ENCODE peak calls at places on chromosomes 11 and 22, in five cellular contexts. V is IMR-90, Z is neuronal stem cell, S is mesenchymal stem cell, B is H1. E is an unnamed sample.

GRCh38 chr11:75563978-75564552 is 2.0 kb downstream of the SERPINH1 start:
- DNase-seq in Z (peak), V (peak), S (peak), B (no peak), E (peak)

GRCh38 chr11:47099213-47099917 is 77.3 kb downstream of the ARFGAP2 start:
- DNase-seq in V (peak), Z (no peak), B (no peak), S (no peak), E (no peak)

GRCh38 chr22:28938286-28938833 is 55.0 kb downstream of the ZNRF3 start:
- DNase-seq in B (no peak), Z (no peak), S (no peak), V (no peak), E (no peak)

GRCh38 chr11:23564370-23564769 is 704.1 kb upstream of the CCDC179 start:
- DNase-seq in S (no peak), V (no peak), B (no peak), Z (no peak), E (no peak)

GRCh38 chr11:10866893-10867331 is 9.1 kb upstream of the ZBED5 start:
- DNase-seq in Z (no peak), B (no peak), S (peak), V (peak), E (no peak)

GRCh38 chr11:116774661-116775060 is 1.9 kb upstream of the BUD13 start:
- DNase-seq in S (no peak), B (no peak), V (no peak), Z (no peak), E (no peak)

GRCh38 chr11:112730591-112730990 is 230.6 kb upstream of the NCAM1 start:
- DNase-seq in B (no peak), Z (no peak), S (no peak), V (no peak), E (no peak)

GRCh38 chr11:48047616-48048015 is 67.3 kb downstream of the PTPRJ start:
- DNase-seq in Z (no peak), V (peak), S (peak), B (no peak), E (no peak)

GRCh38 chr11:64032050-64032449 is 3.7 kb upstream of the FLRT1 start:
- DNase-seq in V (peak), S (peak), Z (no peak), B (no peak), E (no peak)

GRCh38 chr11:30697032-30697431 is 110.9 kb upstream of the MPPED2 start:
- DNase-seq in S (no peak), V (no peak), Z (no peak), B (no peak), E (no peak)

GRCh38 chr11:66749091-66749490 is 20.1 kb upstream of the SPTBN2 start:
- DNase-seq in S (no peak), Z (no peak), B (no peak), V (no peak), E (no peak)

GRCh38 chr11:126115820-126116319 is 53.2 kb upstream of the CDON start:
- DNase-seq in Z (no peak), S (peak), V (peak), B (no peak), E (no peak)

GRCh38 chr11:64590763-64591221 is at the start of gene SLC22A12:
- DNase-seq in Z (no peak), S (no peak), B (no peak), V (no peak), E (no peak)

GRCh38 chr22:27551402-27551801 is 250.2 kb downstream of the MN1 start:
- DNase-seq in Z (no peak), S (no peak), B (no peak), V (no peak), E (no peak)

GRCh38 chr22:38176170-38176741 is 5.4 kb downstream of the PLA2G6 start:
- DNase-seq in B (no peak), V (peak), Z (no peak), S (peak), E (no peak)
- H3K4ac ChIP-seq in B (no peak), V (peak), Z (no peak), S (peak), E (no peak)

GRCh38 chr11:9405721-9406120 is 21.3 kb downstream of the IPO7 start:
- DNase-seq in Z (no peak), B (no peak), S (no peak), V (peak), E (no peak)
- H3K27ac ChIP-seq in Z (no peak), B (no peak), S (no peak), V (peak), E (no peak)

GRCh38 chr11:95229199-95230053 is 1.6 kb downstream of the SESN3 start:
- DNase-seq in Z (no peak), V (peak), S (peak), B (no peak), E (no peak)
- H3K4ac ChIP-seq in Z (no peak), V (no peak), S (no peak), B (no peak), E (no peak)

GRCh38 chr11:62926669-62927455 is 5.7 kb upstream of the CHRM1 start:
- DNase-seq in Z (no peak), B (no peak), V (no peak), S (no peak), E (no peak)

GRCh38 chr11:62925745-62926668 is 4.8 kb upstream of the CHRM1 start:
- DNase-seq in Z (no peak), B (no peak), V (no peak), S (peak), E (no peak)

GRCh38 chr11:62925308-62925707 is 4.1 kb upstream of the CHRM1 start:
- DNase-seq in Z (no peak), S (no peak), B (no peak), V (no peak), E (peak)

GRCh38 chr11:62930157-62930556 is 9.0 kb upstream of the CHRM1 start:
- DNase-seq in S (no peak), Z (no peak), V (no peak), B (no peak), E (peak)

DNA sequence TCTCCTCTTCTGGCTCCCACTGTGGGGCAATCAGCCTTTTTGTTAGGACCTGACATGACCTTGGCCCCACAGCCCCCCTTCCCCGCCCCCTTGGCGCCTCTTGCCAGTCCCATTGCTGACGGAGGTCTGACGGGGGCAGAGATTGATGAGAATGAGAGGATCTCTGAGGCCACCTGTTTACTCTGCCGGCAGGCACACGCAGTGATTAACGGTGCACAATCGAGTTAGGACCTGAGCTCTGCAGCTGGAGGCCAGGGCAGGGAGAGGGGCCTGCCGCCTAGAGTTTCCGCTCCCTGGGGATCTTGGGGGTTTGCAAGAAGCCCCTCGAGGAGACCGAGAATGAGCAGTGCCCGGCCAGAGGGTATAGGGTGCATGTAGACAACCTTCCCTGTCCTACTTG is 6.8 kb upstream of the CHRM1 start:
- DNase-seq in Z (no peak), B (no peak), V (no peak), S (no peak), E (peak)
- H3K27ac ChIP-seq in Z (no peak), B (no peak), V (no peak), S (no peak), E (no peak)

GRCh38 chr22:38681784-38682335 is at the start of gene TOMM22:
- DNase-seq in B (peak), V (peak), S (peak), Z (peak), E (peak)
- H3K4ac ChIP-seq in B (peak), V (peak), S (peak), Z (no peak), E (no peak)

DNA sequence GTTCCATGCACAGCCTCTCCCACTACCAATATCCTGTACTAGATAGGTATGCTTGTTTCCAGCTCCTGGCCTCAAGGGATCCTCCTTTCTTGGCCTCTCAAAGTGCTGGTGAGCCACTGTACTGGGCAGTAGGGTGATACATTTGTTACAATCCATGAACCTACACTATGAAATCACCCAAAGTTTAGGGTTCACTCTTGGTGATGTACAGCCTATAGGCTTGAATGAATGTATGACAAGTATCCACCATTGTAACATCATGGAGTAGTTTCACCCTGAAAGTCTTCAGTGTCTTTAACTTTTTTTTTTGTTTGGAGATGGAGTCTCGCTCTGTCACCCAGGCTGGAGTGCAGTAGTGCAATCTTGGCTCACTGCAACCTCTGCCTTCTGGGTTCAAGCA is 31.8 kb downstream of the TRIOBP start:
- DNase-seq in S (no peak), V (no peak), B (no peak), Z (no peak), E (no peak)
- H3K27ac ChIP-seq in S (no peak), V (peak), B (no peak), Z (no peak), E (no peak)

DNA sequence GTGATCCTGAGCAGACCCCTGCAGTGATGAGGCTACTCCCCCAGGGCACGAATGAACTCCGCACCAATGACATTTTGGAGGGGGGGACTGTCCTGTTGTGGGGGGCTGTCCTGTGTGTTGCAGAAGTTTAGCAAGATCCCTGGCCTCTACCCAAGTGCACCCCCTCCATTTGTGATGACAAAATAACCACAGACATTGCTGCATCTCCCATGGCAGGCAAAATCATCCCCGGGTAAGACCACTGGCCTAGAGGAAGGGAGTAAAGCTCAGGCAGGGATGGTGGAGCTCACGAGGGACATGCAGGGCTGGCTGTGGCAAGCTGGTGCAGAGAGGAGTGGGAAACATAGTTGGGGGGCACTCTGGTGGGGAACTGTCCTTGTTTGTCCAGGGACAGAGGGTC is 40.6 kb downstream of the NECTIN1 start:
- DNase-seq in Z (no peak), S (no peak), B (no peak), V (no peak), E (no peak)
- H3K4ac ChIP-seq in Z (no peak), S (no peak), B (no peak), V (no peak), E (no peak)

DNA sequence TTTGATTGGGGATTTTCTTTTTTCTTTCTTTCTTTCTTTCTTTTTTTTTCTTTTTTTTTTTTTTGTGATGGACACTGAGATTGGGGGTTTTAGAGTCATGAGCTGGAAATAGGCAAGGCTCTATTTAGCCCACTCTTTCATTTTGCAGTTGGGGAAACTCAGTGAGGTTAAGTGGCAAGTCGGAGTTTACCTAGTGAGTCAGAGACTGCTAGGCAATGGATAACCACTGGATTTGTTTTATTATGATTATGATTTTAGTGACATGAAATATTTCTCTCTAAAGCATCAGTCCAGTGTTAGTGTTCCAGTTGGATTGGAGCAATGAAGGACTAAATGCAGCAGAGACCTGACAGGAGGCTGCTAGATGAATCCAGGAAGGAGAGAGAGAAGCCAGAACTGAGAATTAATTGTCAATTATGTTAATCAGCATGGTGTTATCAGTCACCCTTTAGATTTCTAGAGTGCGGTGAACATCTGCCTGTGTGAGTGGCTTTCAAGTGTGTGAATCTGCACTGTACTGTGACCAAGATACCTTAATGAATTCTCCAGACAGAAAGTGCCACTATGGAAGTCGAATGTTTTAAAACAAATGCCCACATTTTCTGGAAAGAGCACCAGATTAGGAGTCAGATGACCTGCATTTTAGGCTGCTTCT is 10.9 kb downstream of the BMAL1 start:
- DNase-seq in Z (no peak), B (no peak), S (no peak), V (peak), E (no peak)
- H3K27ac ChIP-seq in Z (no peak), B (no peak), S (no peak), V (no peak), E (no peak)

GRCh38 chr11:35944503-35945136 is 758 bp downstream of the LDLRAD3 start:
- DNase-seq in V (no peak), Z (no peak), B (no peak), S (no peak), E (no peak)
- H3K4ac ChIP-seq in V (peak), Z (no peak), B (peak), S (no peak), E (no peak)